ENCODE peak calls at places on chromosomes 2 and 18, in five cellular contexts. U is heart left ventricle, R is IMR-90, H is body of pancreas, J is spleen. F is an unnamed sample.

GRCh38 chr2:162465430-162465829 is 121.5 kb downstream of the GCA start:
- DNase-seq in J (no peak), H (no peak), R (no peak), U (no peak), F (no peak)

GRCh38 chr2:241298554-241299165 is 16.8 kb downstream of the HDLBP start:
- DNase-seq in U (no peak), H (no peak), J (no peak), R (no peak), F (no peak)

GRCh38 chr2:191539068-191539467 is 138.9 kb upstream of the NABP1 start:
- DNase-seq in H (peak; percentile 10), U (no peak), J (no peak), R (peak; percentile 40), F (peak; percentile 59)

GRCh38 chr18:3265564-3266033 is 3.7 kb downstream of the MYL12B start:
- DNase-seq in J (no peak), U (no peak), H (no peak), R (peak; percentile 75), F (no peak)

GRCh38 chr18:53458944-53459580 is 765.4 kb downstream of the MBD2 start:
- DNase-seq in U (peak; percentile 13), H (no peak), J (peak; percentile 47), R (no peak), F (peak; percentile 55)

GRCh38 chr18:2050016-2050415 is 521.3 kb downstream of the METTL4 start:
- DNase-seq in H (no peak), J (no peak), R (no peak), U (no peak), F (no peak)

GRCh38 chr2:159128191-159128590 is 158.3 kb downstream of the WDSUB1 start:
- DNase-seq in J (no peak), R (no peak), U (peak; percentile 58), H (no peak), F (no peak)

GRCh38 chr18:46587568-46587967 is 69.5 kb downstream of the LOXHD1 start:
- DNase-seq in H (no peak), J (no peak), U (no peak), R (no peak), F (no peak)

GRCh38 chr2:70011335-70011734 is 49.9 kb upstream of the ASPRV1 start:
- DNase-seq in U (no peak), J (no peak), R (no peak), H (no peak), F (no peak)

GRCh38 chr2:162011718-162012564 is 62.1 kb downstream of the DPP4 start:
- DNase-seq in R (no peak), U (no peak), H (no peak), J (no peak), F (no peak)

GRCh38 chr18:74454279-74454741 is 2.8 kb downstream of the DIPK1C start:
- DNase-seq in H (no peak), R (no peak), U (no peak), J (no peak), F (no peak)

GRCh38 chr2:119491776-119492525 is 32.3 kb downstream of the SCTR start:
- DNase-seq in H (peak; percentile 87), J (no peak), R (peak; percentile 71), U (no peak), F (no peak)

DNA sequence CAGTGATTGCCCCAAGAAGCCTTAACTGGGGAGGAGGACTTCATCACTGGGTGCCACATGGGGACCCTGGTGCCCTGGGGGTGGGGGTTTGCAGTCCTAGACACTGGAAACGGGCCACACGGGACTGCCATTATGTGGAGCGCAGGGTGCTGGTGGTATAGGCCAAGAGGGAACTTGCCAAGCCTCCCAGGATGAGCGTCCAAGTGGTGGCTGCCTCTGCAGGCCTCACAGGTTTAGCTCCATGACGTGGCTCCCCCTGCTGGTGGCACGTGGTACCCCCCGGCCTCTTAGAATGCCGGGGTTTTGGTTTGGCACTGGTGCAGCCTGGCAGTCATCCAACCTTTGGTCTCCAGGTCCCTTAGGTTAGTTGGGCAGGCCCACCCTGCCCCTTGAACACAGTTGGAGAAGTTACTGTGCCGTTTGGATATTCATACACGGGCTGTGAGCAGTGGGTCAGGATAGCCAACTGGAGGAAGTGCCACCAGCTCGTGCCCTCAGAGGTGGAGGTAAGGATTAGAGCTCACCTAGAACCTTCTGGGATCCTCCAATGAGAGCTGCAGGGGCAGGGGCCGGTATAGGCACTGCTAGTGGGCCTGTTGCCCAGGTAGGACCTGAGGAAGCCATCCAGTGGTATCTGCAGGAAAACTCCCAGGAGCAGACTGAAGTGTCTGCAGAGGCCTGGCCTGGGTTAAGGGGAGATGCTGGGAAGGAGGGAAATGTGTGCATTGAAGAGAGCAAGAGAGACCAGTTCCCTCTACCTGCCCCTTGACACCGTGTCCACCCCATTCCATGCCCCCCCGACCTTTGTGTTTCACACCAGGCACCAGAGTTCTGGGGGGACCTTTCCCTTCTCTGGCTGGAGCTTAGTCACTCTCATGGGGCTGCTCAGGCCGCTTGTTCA is 5.7 kb downstream of the PTMA start:
- DNase-seq in J (peak; percentile 96), H (peak; percentile 93), U (peak; percentile 86), R (peak; percentile 87), F (peak; percentile 90)
- TF ChIP-seq POLR2A in J (no peak), H (peak; percentile 49), U (no peak), R (peak; percentile 43), F (no peak)

GRCh38 chr18:9135081-9135911 is 1.3 kb upstream of the ANKRD12 start:
- DNase-seq in R (no peak), J (no peak), H (no peak), U (no peak), F (no peak)

GRCh38 chr18:9139400-9140039 is 2.9 kb downstream of the ANKRD12 start:
- DNase-seq in U (no peak), J (no peak), H (no peak), R (no peak), F (no peak)

GRCh38 chr18:9135912-9136314 is 668 bp upstream of the ANKRD12 start:
- DNase-seq in R (peak; percentile 19), J (no peak), U (no peak), H (peak; percentile 59), F (peak; percentile 49)

GRCh38 chr18:9136315-9137141 is at the start of gene ANKRD12:
- DNase-seq in U (peak; percentile 98), H (peak; percentile 97), J (peak; percentile 100), R (peak; percentile 96), F (peak; percentile 96)

DNA sequence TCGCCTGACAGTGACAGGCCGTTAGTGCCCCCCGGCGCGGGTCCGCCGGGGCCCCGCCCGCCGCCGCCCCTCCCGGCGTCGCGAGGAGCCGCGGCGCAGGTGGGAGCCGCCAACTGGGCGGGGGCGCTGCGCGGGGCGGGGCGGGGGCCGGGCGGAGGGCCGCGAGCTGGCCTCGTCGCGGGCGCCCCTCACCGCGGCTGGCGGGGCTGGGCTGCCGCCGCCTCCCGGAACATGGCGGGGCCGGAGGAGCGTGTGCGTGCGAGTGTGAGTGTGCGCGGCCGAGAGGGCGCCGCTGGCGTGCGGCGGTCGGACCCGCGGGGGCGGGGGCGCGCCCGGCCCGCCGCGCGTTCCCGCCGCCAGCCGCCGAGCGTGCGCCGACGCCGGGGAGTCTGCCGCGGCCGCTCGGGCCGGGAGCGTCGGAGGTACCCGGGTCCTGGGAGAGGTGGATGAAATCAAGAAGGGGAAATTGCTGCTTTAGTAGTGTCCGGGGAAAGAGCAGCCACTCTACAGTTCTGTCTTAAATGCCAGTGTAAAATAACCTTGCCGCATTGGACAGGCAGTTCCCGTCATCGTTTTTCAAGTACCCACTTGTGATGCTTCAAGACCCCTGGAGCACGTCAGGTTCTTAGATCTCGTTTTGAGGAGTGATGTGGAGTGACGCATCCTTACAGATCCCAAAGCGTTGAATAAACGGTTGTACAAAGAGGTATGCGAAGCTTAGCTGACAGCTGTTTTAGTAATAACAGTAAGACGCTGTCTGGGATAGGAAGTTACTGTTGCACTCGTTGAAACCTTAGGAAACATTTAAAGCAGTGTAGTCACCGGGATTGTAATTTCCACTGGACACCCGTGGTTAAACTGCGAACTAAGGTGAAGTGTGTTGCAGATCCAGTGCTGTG is 836 bp downstream of the ANKRD12 start:
- DNase-seq in U (peak; percentile 70), H (peak; percentile 73), R (peak; percentile 95), J (peak; percentile 94), F (peak; percentile 58)
- TF ChIP-seq POLR2A in U (no peak), H (peak; percentile 68), R (peak; percentile 90), J (no peak), F (no peak)

GRCh38 chr18:668263-668662 is 10.8 kb downstream of the TYMS start:
- DNase-seq in U (no peak), J (no peak), H (no peak), R (no peak), F (no peak)
- TF ChIP-seq POLR2A in U (no peak), J (no peak), H (no peak), R (no peak), F (no peak)

DNA sequence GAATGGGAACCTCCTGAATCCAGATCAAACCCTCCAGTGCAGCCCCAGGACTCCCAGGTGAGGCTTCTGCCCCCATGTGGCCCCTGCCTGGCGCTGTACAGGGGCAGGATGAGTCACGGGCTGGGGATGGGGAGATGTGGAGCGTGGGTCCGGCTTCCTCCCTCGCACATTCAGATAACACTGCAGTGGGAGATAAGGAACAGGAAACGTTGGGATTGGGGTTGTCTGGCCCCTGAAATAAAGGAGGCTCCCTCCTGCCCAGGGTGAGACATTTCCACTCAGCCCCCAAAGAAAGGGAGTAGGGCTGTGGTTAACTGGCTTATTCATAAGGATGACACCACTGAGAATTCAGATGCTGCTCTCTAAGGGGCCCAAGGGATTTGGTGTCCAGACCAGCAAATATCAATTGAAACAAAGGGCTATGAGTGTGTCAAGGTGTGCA is 30.7 kb downstream of the IGFBP5 start:
- DNase-seq in J (no peak), R (peak; percentile 45), H (no peak), U (no peak), F (no peak)
- TF ChIP-seq POLR2A in J (no peak), R (no peak), H (no peak), U (no peak), F (no peak)

DNA sequence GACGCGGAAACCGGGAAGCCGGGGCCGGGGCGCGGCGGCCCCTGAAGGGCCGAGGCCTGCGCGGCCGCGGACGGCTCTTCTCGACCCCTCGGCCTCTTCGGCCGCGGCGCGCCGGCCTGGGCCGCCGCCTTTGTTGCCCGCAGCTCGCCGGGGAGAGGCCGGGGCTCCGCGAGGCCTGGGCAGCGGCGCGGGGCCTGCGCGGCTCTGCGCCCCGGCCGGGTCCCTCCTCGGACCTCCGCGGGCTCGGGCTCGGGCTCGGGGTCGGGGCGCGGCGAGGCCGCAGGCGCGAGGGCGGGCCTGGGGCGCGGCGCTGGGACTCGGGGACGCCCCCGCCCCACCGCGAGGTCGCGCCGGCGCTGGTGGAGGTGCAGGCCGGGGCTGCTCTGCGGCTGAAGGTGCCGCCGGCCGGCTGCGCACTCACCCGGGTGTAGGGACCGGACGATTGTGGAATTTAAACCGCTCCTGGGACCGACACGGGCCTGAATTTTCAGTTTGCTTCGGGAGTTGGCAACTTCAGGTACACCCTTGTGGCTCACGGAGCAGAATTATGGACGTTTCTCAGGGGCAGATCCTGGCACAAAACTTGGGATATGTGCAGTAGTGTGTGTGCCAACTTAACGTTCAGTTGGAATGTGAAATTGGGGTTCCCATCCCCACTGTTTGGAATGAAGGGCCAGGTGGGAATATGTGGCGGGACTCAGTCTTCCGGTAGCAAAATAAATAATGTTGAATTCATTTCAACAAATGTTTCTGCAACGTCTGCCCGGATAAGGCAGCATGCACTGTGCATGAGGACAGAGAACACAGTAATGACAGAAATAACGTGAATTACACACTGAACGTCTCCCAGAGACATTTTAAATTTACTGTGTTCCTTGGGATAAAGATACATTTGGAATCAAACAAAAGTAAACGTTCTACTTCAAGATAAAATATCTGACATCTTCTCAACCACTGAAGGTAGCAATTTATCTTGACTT is 796 bp downstream of the SOCS6 start:
- DNase-seq in U (peak; percentile 34), R (peak; percentile 31), H (peak; percentile 20), J (no peak), F (peak; percentile 46)
- TF ChIP-seq POLR2A in U (no peak), R (no peak), H (peak; percentile 8), J (no peak), F (no peak)

GRCh38 chr2:233059797-233060499 is at the start of gene INPP5D:
- DNase-seq in R (no peak), H (peak; percentile 64), U (peak; percentile 68), J (peak; percentile 95), F (peak; percentile 20)
- TF ChIP-seq POLR2A in R (no peak), H (peak; percentile 40), U (no peak), J (peak; percentile 59), F (no peak)